ENCODE peak calls at places on chromosome 17, in five cellular contexts. G is foreskin keratinocyte, P is hepatocyte, K is HCT116, S is esophagus muscularis mucosa. R is an unnamed sample.

GRCh38 chr17:77602062-77602746 is 356.3 kb upstream of the TNRC6C start:
- DNase-seq in G (peak; percentile 64), P (peak; percentile 58), K (no peak), S (no peak), R (no peak)

GRCh38 chr17:17061516-17061915 is 19.3 kb downstream of the MPRIP start:
- DNase-seq in G (no peak), P (no peak), K (no peak), S (no peak), R (no peak)

GRCh38 chr17:1154704-1155103 is 25.1 kb downstream of the ABR start:
- DNase-seq in G (no peak), P (no peak), K (no peak), S (no peak), R (no peak)

GRCh38 chr17:82433560-82434215 is 15.3 kb upstream of the OGFOD3 start:
- DNase-seq in G (no peak), P (no peak), K (no peak), S (no peak), R (no peak)

GRCh38 chr17:77312786-77313599 is 172.2 kb downstream of the SEC14L1 start:
- DNase-seq in G (no peak), P (peak; percentile 90), K (no peak), S (no peak), R (no peak)

GRCh38 chr17:80584171-80584905 is 39.7 kb downstream of the RPTOR start:
- DNase-seq in G (no peak), P (no peak), K (no peak), S (no peak), R (no peak)

GRCh38 chr17:14910916-14911315 is 354.2 kb downstream of the PMP22 start:
- DNase-seq in G (peak; percentile 37), P (no peak), K (no peak), S (no peak), R (no peak)

GRCh38 chr17:82402865-82403264 is 15.3 kb upstream of the HEXD start:
- DNase-seq in G (no peak), P (no peak), K (no peak), S (no peak), R (no peak)

GRCh38 chr17:71527311-71527710 is 593.5 kb upstream of the SOX9 start:
- DNase-seq in G (no peak), P (no peak), K (no peak), S (no peak), R (no peak)

GRCh38 chr17:14307560-14308024 is 6.7 kb downstream of the HS3ST3B1 start:
- DNase-seq in G (no peak), P (no peak), K (no peak), S (no peak), R (no peak)

GRCh38 chr17:5821057-5821456 is 236.7 kb upstream of the NLRP1 start:
- DNase-seq in G (no peak), P (no peak), K (no peak), S (peak; percentile 72), R (no peak)

GRCh38 chr17:59392973-59393679 is 61.7 kb downstream of the YPEL2 start:
- DNase-seq in G (no peak), P (no peak), K (no peak), S (no peak), R (no peak)

DNA sequence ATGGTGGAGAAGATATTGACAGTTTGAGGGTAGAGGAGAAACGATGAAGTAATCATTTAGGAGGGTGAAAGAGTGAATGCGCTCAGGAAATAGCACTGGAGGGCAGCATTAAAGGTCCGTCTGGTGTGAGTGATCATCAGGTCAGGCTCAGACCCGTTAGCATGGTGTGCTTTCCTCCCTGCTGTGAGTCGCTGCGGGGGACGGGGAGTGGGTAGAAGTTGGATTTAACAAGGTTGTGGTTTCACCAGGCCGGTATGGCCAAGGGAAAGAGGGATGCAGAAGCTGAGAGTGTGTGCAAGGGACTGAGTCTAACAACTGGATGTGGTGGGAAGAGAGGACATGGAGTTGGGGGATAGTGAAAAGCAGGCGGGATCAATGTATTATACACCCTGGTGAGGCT is 59.2 kb upstream of the TBX2 start:
- DNase-seq in G (no peak), P (no peak), K (no peak), S (no peak), R (peak; percentile 54)
- TF ChIP-seq CTCF in G (no peak), P (no peak), K (no peak), S (no peak), R (no peak)

GRCh38 chr17:39173539-39174274 is 7.7 kb upstream of the ARL5C start:
- DNase-seq in G (no peak), P (no peak), K (no peak), S (no peak), R (no peak)
- H3K4me1 ChIP-seq in G (no peaks in the 10 kb centered on the region), P (no peaks in the 10 kb centered on the region), K (peaks cover 5% of the 10 kb centered on the region), S (no peaks in the 10 kb centered on the region), R (no peaks in the 10 kb centered on the region)

GRCh38 chr17:29078183-29079045 is 35.5 kb downstream of the PIPOX start:
- DNase-seq in G (no peak), P (no peak), K (peak; percentile 4), S (no peak), R (no peak)

GRCh38 chr17:29076087-29076486 is 33.1 kb downstream of the PIPOX start:
- DNase-seq in G (no peak), P (no peak), K (no peak), S (no peak), R (no peak)

GRCh38 chr17:29076722-29077121 is 33.8 kb downstream of the PIPOX start:
- DNase-seq in G (no peak), P (no peak), K (no peak), S (no peak), R (peak; percentile 71)

GRCh38 chr17:29079433-29079832 is 36.5 kb downstream of the PIPOX start:
- DNase-seq in G (no peak), P (no peak), K (no peak), S (no peak), R (no peak)

GRCh38 chr17:29077320-29077719 is 34.4 kb downstream of the PIPOX start:
- DNase-seq in G (no peak), P (no peak), K (no peak), S (no peak), R (no peak)
- H3K27ac ChIP-seq in G (no peak overlapping the region), P (no peak overlapping the region), K (no peak overlapping the region), S (no peak overlapping the region), R (no peak overlapping the region)

DNA sequence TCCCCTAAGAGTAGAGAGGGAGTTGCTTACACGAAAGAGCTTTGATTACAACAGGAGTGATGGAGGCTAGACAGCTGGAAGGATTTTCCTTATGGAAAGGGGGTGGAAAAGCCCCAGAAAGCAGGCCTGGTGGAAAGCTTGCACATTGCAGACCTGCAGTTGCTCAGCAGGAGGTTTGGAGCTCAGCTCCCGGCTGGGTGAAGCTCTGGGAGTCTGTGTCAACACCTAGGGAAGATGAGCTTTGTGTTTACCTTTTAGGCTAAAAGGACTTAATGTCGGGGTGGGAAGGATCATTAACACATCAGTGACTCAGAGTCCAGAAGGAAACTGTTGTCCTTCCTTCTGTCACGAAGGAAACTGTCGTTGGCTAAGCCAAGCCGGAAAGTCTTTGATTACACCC is 48.1 kb downstream of the RAP1GAP2 start:
- DNase-seq in G (no peak), P (peak; percentile 73), K (no peak), S (no peak), R (peak; percentile 94)
- TF ChIP-seq CTCF in G (no peak), P (no peak), K (no peak), S (no peak), R (peak; percentile 62)

DNA sequence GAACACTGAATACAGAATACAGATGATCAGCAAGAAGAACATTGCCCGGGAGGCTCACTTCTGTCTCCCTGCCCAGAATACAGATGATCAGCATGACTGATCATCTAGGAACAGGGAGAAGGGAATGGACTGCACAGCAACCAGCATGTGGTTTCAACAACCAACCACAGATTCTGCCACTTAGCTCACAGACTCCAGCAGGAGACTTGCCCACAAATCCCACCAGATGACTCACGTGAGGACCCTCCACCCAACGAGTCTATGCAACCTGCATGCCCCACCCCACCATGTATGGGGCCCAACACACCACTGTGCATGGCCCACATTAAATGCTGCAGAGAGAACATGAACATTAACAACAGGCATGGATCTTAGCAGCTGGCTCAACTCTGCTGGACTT is 36.1 kb upstream of the ALOX12 start:
- DNase-seq in G (no peak), P (no peak), K (no peak), S (no peak), R (no peak)
- H3K4me1 ChIP-seq in G (no peaks in the 10 kb centered on the region), P (no peaks in the 10 kb centered on the region), K (no peaks in the 10 kb centered on the region), S (no peaks in the 10 kb centered on the region), R (no peaks in the 10 kb centered on the region)

GRCh38 chr17:40074175-40074512 is 11.4 kb downstream of the THRA start:
- DNase-seq in G (no peak), P (no peak), K (no peak), S (no peak), R (no peak)

GRCh38 chr17:40072481-40073346 is 9.9 kb downstream of the THRA start:
- DNase-seq in G (no peak), P (peak; percentile 77), K (no peak), S (no peak), R (no peak)

GRCh38 chr17:40074871-40075215 is 12.1 kb downstream of the THRA start:
- DNase-seq in G (no peak), P (no peak), K (no peak), S (no peak), R (no peak)

GRCh38 chr17:40071720-40072480 is 9.1 kb downstream of the THRA start:
- DNase-seq in G (no peak), P (peak; percentile 72), K (no peak), S (peak; percentile 94), R (peak; percentile 51)

DNA sequence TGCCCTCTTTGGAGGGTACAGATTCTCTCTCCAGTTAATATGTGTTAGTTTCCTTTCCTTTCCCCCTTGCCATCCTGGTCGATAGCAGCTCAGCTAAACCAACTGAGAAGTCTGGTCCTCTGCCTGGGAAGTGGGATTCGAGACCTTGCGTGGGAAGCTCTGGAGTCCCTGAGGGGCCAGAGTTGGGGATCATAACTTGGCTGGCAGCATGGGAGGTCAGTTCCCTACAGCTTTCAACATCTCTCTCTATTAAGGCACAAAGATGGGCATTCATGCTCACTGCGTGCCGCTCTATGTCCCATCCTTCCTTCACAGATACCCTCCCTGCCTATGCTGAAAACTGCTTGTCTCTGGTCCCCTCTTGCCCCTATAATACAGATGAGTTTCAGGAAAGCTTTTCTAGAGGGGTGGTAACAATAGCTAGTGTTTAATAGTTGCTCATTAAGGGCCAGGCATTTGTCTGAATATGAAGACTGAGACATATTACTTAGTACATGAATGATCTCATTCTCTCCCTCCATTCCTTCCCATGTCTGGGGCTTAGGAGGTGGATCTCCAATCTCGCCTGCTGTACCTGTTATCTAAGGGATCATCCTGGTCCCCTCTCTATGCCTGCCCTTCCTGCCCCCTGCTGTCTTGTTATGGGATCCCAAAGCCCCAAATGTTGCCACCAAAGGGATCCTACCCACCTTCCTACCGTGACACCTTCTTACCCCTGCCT is 10.8 kb downstream of the THRA start:
- DNase-seq in G (no peak), P (no peak), K (no peak), S (no peak), R (no peak)
- H3K27ac ChIP-seq in G (no peak overlapping the region), P (peak overlapping the region; percentile 98), K (no peak overlapping the region), S (peak overlapping the region; percentile 99), R (no peak overlapping the region)

GRCh38 chr17:73929860-73930430 is 273.5 kb upstream of the RPL38 start:
- DNase-seq in G (no peak), P (no peak), K (no peak), S (no peak), R (peak; percentile 64)
- TF ChIP-seq CTCF in G (no peak), P (no peak), K (peak; percentile 37), S (no peak), R (peak; percentile 65)